ENCODE peak calls at places on chromosomes 4 and X, in six cellular contexts. V, E, S, F, X and L are unnamed samples.

GRCh38 chrX:120356084-120356483 is 5.8 kb upstream of the ATP1B4 start:
- DNase-seq in S (no peak), X (no peak), E (no peak), V (no peak), F (no peak), L (no peak)

GRCh38 chr4:54146139-54146538 is 46.2 kb downstream of the GSX2 start:
- DNase-seq in V (no peak), E (no peak), F (no peak), X (no peak), S (no peak), L (no peak)

GRCh38 chrX:46180258-46180687 is 364.9 kb downstream of the ZNF674 start:
- DNase-seq in S (peak), E (no peak), X (peak), V (no peak), F (no peak), L (peak)

GRCh38 chr4:98771959-98772619 is 113.7 kb upstream of the TSPAN5 start:
- DNase-seq in E (no peak), S (no peak), X (no peak), F (no peak), V (no peak), L (no peak)

GRCh38 chr4:55398966-55399365 is 3.2 kb downstream of the TMEM165 start:
- DNase-seq in F (no peak), E (no peak), V (no peak), S (no peak), X (no peak), L (no peak)

GRCh38 chr4:3031357-3032064 is 42.8 kb downstream of the HTT-AS start:
- DNase-seq in V (no peak), S (no peak), E (no peak), F (no peak), X (no peak), L (no peak)

GRCh38 chr4:6470502-6471302 is 1.7 kb downstream of the PPP2R2C start:
- DNase-seq in E (no peak), S (no peak), F (peak), X (peak), V (peak), L (no peak)

GRCh38 chr4:6019316-6020263 is 1.4 kb upstream of the C4orf50 start:
- DNase-seq in F (no peak), X (peak), E (no peak), V (no peak), S (no peak), L (peak)

GRCh38 chr4:7917669-7918068 is 22.0 kb downstream of the AFAP1 start:
- DNase-seq in X (no peak), E (no peak), S (no peak), F (no peak), V (no peak), L (no peak)

GRCh38 chrX:102745513-102746133 is 25.1 kb downstream of the GPRASP3 start:
- DNase-seq in S (no peak), V (no peak), E (no peak), F (peak), X (peak), L (no peak)

GRCh38 chr4:134078230-134078914 is 123.2 kb downstream of the PABPC4L start:
- DNase-seq in E (no peak), F (no peak), X (no peak), S (no peak), V (no peak), L (no peak)

GRCh38 chr4:122874194-122874593 is 47.6 kb downstream of the FGF2 start:
- DNase-seq in F (no peak), S (peak), V (no peak), E (no peak), X (peak), L (peak)

GRCh38 chr4:180203349-180203748 is 2039.9 kb upstream of the TENM3 start:
- DNase-seq in V (no peak), E (no peak), X (no peak), S (no peak), F (no peak), L (no peak)

GRCh38 chr4:56619160-56619559 is 61.9 kb downstream of the HOPX start:
- DNase-seq in X (peak), V (no peak), S (no peak), E (no peak), F (no peak), L (peak)

GRCh38 chrX:43349363-43349762 is 306.7 kb upstream of the MAOA start:
- DNase-seq in S (no peak), F (peak), X (peak), E (no peak), V (no peak), L (no peak)

GRCh38 chr4:163991268-163991667 is 496.8 kb downstream of the TMA16 start:
- DNase-seq in S (no peak), E (no peak), F (no peak), V (no peak), X (peak), L (peak)

GRCh38 chr4:26131711-26132110 is 189.1 kb upstream of the RBPJ start:
- DNase-seq in F (no peak), V (no peak), S (no peak), X (no peak), E (no peak), L (no peak)

GRCh38 chrX:111168314-111168713 is 72.3 kb downstream of the PAK3 start:
- DNase-seq in S (no peak), X (no peak), V (no peak), E (no peak), F (no peak), L (peak)

GRCh38 chrX:152177052-152177451 is 38.7 kb upstream of the MAGEA10 start:
- DNase-seq in S (no peak), V (no peak), E (no peak), F (no peak), X (no peak), L (no peak)

GRCh38 chr4:102230194-102230593 is 115.1 kb downstream of the SLC39A8 start:
- DNase-seq in E (no peak), V (no peak), S (no peak), X (no peak), F (no peak), L (no peak)

GRCh38 chr4:139918994-139919393 is 235.0 kb downstream of the MAML3 start:
- DNase-seq in E (no peak), S (no peak), V (no peak), X (no peak), F (no peak), L (peak)

GRCh38 chr4:141802324-141802723 is 165.9 kb downstream of the IL15 start:
- DNase-seq in X (peak), E (no peak), F (no peak), V (no peak), S (peak), L (peak)

GRCh38 chr4:156798438-156798837 is 173.2 kb downstream of the PDGFC start:
- DNase-seq in V (no peak), X (no peak), F (no peak), S (no peak), E (no peak), L (no peak)
- H3K4me3 ChIP-seq in V (no peak), X (no peak), F (no peak), S (no peak), E (no peak), L (no peak)

DNA sequence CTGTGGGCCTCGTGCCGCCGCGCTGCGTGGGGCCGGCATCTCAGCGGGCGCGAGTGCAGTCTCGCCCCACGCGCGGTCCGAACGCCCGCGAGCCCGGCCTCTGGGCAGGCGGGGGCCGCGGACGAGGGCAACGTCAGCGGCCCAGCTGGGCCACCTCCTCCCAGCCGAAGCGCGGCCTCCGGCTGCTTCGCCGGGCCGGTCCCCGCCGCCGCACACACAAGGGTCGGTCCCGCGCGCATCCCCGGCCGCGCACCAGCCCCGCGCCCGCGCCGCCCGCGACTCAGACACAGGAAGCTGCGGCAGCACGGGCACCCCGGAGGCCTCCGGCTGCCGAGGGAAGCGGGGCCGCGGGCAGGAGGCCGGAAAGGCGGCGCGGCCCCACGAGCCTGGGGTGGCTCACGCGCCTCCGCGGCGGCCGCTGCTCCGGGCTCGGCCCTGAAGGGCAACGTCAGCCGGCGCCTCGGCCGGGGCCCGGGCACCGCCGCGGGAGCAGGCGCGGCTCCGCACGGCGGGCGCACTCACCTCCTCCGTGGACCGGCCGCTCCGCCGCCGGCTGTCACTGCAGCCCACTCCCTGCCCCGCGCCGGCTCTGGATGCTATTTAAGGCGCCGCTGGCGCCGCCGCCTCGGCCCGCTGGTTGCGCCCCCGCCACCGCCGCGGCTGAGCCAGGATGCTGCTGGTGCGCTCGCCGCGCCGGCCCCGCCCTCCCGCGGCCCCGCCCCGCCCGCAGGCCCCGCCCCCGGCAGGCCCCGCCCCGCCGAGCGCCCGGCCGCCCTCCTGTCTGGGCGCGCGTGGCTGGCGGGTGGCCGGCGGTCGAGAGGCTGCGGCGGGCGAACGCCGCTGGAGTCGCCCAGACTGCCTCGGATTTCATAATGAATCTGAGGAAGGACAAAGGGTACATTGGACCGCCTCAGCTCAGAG is at the start of gene ACSL1:
- DNase-seq in F (peak), S (no peak), X (peak), V (peak), E (peak), L (no peak)
- TF ChIP-seq CTCF in F (no peak), S (no peak), X (no peak), V (no peak), E (no peak), L (no peak)

GRCh38 chrX:74420194-74421035 is 878 bp upstream of the SLC16A2 start:
- DNase-seq in X (peak), S (peak), V (peak), E (peak), F (peak), L (peak)
- H3K4me3 ChIP-seq in X (peak), S (peak), V (peak), E (peak), F (peak), L (peak)

DNA sequence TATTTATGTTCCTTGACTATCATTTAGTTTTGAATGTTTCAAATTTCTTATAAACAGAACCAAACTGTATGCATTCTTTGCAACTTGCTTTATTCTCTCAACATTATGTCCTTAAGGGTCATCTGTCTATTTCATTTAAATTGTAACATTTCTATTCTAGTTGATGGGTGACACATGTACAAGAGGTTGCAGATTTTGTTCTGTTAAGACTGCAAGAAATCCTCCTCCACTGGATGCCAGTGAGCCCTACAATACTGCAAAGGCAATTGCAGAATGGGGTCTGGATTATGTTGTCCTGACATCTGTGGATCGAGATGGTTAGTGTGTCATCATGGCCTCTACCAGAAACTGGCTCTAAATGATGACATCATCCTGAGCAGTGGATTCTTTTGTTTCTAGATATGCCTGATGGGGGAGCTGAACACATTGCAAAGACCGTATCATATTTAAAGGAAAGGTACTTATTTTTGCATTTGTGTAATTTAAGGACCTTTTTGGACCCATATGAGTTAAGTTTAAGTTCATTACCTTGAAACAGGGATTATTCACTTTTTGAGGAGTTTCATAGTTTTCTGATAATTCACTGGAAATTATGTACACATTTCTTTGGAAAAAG is 6.1 kb downstream of the LIAS start:
- DNase-seq in E (no peak), X (peak), S (no peak), F (no peak), V (no peak), L (peak)
- TF ChIP-seq CTCF in E (no peak), X (peak), S (peak), F (no peak), V (no peak), L (no peak)

GRCh38 chr4:22515145-22515887 is 550 bp downstream of the ADGRA3 start:
- DNase-seq in V (no peak), S (no peak), F (peak), E (peak), X (peak), L (peak)

GRCh38 chr4:22514001-22514400 is 1.9 kb downstream of the ADGRA3 start:
- DNase-seq in X (peak), F (no peak), S (no peak), V (no peak), E (no peak), L (peak)

GRCh38 chr4:22512306-22512705 is 3.6 kb downstream of the ADGRA3 start:
- DNase-seq in V (no peak), S (no peak), X (no peak), F (no peak), E (no peak), L (no peak)

GRCh38 chr4:22515888-22516541 is at the start of gene ADGRA3:
- DNase-seq in S (no peak), X (peak), V (no peak), E (peak), F (peak), L (no peak)

GRCh38 chr4:22514431-22514830 is 1.4 kb downstream of the ADGRA3 start:
- DNase-seq in S (no peak), F (no peak), E (no peak), V (no peak), X (peak), L (peak)
- H3K4me3 ChIP-seq in S (peak), F (peak), E (peak), V (peak), X (peak), L (peak)

GRCh38 chr4:152045781-152046571 is 285.2 kb upstream of the GATB start:
- DNase-seq in S (no peak), V (no peak), F (no peak), X (no peak), E (no peak), L (no peak)
- TF ChIP-seq CTCF in S (peak), V (no peak), F (peak), X (peak), E (peak), L (peak)

DNA sequence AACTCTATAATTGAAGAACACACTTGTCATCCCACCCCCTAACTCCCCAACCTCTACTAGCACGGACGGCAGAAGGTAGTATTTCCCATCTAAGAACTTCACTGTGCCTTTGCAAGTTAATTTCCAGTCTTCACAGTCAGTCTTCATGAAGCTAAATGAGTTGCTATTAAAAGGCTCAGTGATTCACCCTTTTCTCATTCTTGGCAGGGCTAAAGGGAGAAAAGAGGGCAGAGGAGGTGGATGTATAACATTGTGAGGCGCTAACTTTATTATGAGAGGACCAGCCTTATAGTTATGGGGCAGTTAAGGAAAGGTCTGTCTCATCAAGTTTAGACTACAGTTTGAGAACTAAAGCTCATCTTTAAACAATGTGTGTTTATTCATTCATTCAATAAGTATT is 161.0 kb upstream of the S100G start:
- DNase-seq in X (peak), E (no peak), V (no peak), S (no peak), F (no peak), L (no peak)
- H3K4me3 ChIP-seq in X (no peak), E (no peak), V (no peak), S (no peak), F (no peak), L (no peak)

DNA sequence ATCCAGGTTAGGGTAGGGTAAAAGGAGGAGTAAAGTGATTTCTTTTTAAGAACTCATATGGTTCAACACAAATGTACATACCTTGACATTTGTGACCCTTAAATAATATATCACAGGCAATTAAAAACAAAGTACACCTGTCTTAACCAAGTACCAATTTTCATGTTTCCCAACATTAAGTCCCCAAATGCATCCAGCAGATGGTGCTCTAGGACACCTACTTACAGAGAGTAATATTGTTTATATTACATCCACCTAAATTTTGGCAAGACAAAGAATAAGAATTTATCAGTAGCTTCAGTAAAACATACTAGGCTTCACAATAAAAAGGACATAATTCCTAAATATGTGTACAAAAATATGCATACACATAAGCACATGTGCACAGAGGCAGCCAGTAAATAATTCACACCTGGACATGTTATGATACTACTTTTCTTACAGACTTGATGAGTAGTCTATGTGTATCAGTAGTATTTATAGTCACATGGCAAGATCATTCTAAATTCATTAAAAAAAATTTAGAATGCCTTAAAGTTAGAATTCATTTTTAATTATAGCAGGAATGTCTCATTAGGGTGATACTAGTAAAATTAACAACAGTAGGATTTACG is 219.7 kb downstream of the DCLK2 start:
- DNase-seq in E (no peak), X (peak), F (no peak), V (no peak), S (no peak), L (peak)
- TF ChIP-seq CTCF in E (peak), X (peak), F (peak), V (peak), S (peak), L (peak)